ENCODE peak calls at places on chromosomes 1 and 21, in five cellular contexts. O, W, I, L and N are unnamed samples.

GRCh38 chr1:108316545-108316944 is 72.7 kb upstream of the NBPF4 start:
- DNase-seq in O (no peak), W (peak; percentile 31), I (peak; percentile 8), L (peak; percentile 31), N (peak; percentile 2)

GRCh38 chr1:9231648-9232332 is 2.8 kb upstream of the H6PD start:
- DNase-seq in O (no peak), W (peak; percentile 65), I (no peak), L (no peak), N (peak; percentile 57)

GRCh38 chr21:44513389-44514217 is 26.4 kb downstream of the KRTAP10-1 start:
- DNase-seq in O (no peak), W (no peak), I (no peak), L (no peak), N (no peak)

GRCh38 chr1:235992346-235992745 is 72.5 kb downstream of the NID1 start:
- DNase-seq in O (no peak), W (no peak), I (no peak), L (no peak), N (no peak)

GRCh38 chr1:218735436-218735835 is 390.3 kb downstream of the TGFB2 start:
- DNase-seq in O (no peak), W (peak; percentile 78), I (peak; percentile 45), L (no peak), N (peak; percentile 66)

GRCh38 chr1:227234998-227235405 is 83.3 kb downstream of the CDC42BPA start:
- DNase-seq in O (no peak), W (peak; percentile 80), I (peak; percentile 40), L (peak; percentile 38), N (peak; percentile 70)

GRCh38 chr1:35111106-35111505 is 31.9 kb downstream of the ZMYM1 start:
- DNase-seq in O (no peak), W (peak; percentile 78), I (peak; percentile 77), L (no peak), N (peak; percentile 58)

GRCh38 chr1:32150847-32151246 is 28.6 kb upstream of the TXLNA start:
- DNase-seq in O (no peak), W (peak; percentile 70), I (no peak), L (no peak), N (no peak)

GRCh38 chr1:117620440-117620839 is 14.6 kb downstream of the TENT5C start:
- DNase-seq in O (no peak), W (no peak), I (no peak), L (no peak), N (no peak)

GRCh38 chr1:245788269-245788668 is 633.5 kb downstream of the KIF26B start:
- DNase-seq in O (no peak), W (peak; percentile 96), I (peak; percentile 88), L (no peak), N (peak; percentile 93)

GRCh38 chr1:82317671-82318070 is 516.9 kb downstream of the ADGRL2 start:
- DNase-seq in O (no peak), W (no peak), I (no peak), L (no peak), N (no peak)

GRCh38 chr1:18879791-18880309 is 20.4 kb upstream of the TAS1R2 start:
- DNase-seq in O (no peak), W (no peak), I (no peak), L (no peak), N (no peak)

GRCh38 chr1:100713636-100714035 is 5.9 kb upstream of the VCAM1 start:
- DNase-seq in O (no peak), W (peak; percentile 14), I (no peak), L (no peak), N (peak; percentile 6)

GRCh38 chr1:89701746-89702241 is 68.9 kb downstream of the LRRC8C start:
- DNase-seq in O (no peak), W (no peak), I (no peak), L (no peak), N (no peak)